ENCODE peak calls at places on chromosomes 11 and 22, in eight cellular contexts. P is lower leg skin, B is erythroblast, I is A549, J is adrenal gland, H is H54, R is uterus, U is heart left ventricle. S is an unnamed sample.

GRCh38 chr11:19789840-19790710 is 77.4 kb downstream of the NAV2 start:
- DNase-seq in P (no peak), R (no peak), I (no peak), J (no peak), U (no peak), B (no peak), H (no peak), S (peak)

GRCh38 chr11:57460017-57460755 is at the start of gene RTN4RL2:
- DNase-seq in U (peak), P (no peak), H (peak), B (peak), J (peak), I (peak), R (peak), S (peak)

GRCh38 chr11:30992513-30992849 is 377.1 kb downstream of the DCDC1 start:
- DNase-seq in R (no peak), H (no peak), J (no peak), B (peak), U (no peak), I (peak), P (no peak), S (no peak)

GRCh38 chr11:36380296-36381004 is 84.4 kb downstream of the PRR5L start:
- DNase-seq in I (no peak), J (no peak), B (no peak), U (no peak), R (no peak), P (no peak), H (no peak), S (no peak)

GRCh38 chr22:44622147-44622427 is 79.9 kb upstream of the PRR5 start:
- DNase-seq in I (peak), R (no peak), H (no peak), P (no peak), J (no peak), U (no peak), B (peak), S (no peak)

GRCh38 chr22:19761500-19762314 is 1.1 kb downstream of the TBX1 start:
- DNase-seq in I (no peak), P (no peak), U (no peak), B (peak), J (no peak), R (no peak), H (no peak), S (no peak)

GRCh38 chr11:20089796-20090653 is 70.2 kb downstream of the DBX1 start:
- DNase-seq in B (peak), J (peak), R (no peak), P (no peak), I (no peak), H (no peak), U (no peak), S (peak)

GRCh38 chr11:117201906-117202305 is 2.7 kb downstream of the TAGLN start:
- DNase-seq in U (no peak), R (no peak), J (no peak), B (no peak), H (no peak), I (no peak), P (no peak), S (no peak)

GRCh38 chr11:60634151-60634550 is 65.3 kb upstream of the MS4A8 start:
- DNase-seq in B (peak), U (no peak), I (no peak), P (no peak), R (no peak), J (no peak), H (no peak), S (no peak)

GRCh38 chr22:30872282-30873041 is 96.1 kb downstream of the MORC2 start:
- DNase-seq in H (no peak), J (no peak), B (peak), U (peak), P (no peak), I (no peak), R (peak), S (no peak)

GRCh38 chr11:9697766-9698165 is 33.9 kb downstream of the SWAP70 start:
- DNase-seq in B (no peak), P (no peak), R (no peak), U (no peak), J (no peak), I (no peak), H (no peak), S (no peak)

GRCh38 chr11:92424281-92424680 is 199.7 kb downstream of the FAT3 start:
- DNase-seq in B (no peak), J (no peak), I (no peak), H (no peak), R (no peak), P (no peak), U (no peak), S (peak)
- TF ChIP-seq POLR2A in B (no peak), J (no peak), I (no peak), H (no peak), R (no peak), P (no peak), U (no peak), S (no peak)

GRCh38 chr11:63951779-63952536 is 13.2 kb downstream of the NAA40 start:
- DNase-seq in P (no peak), I (no peak), J (no peak), U (no peak), B (no peak), H (no peak), R (no peak), S (no peak)
- TF ChIP-seq POLR2A in P (no peak), I (no peak), J (no peak), U (no peak), B (no peak), H (no peak), R (no peak), S (no peak)

GRCh38 chr22:41963453-41964105 is 5.7 kb upstream of the SEPTIN3 start:
- DNase-seq in R (no peak), U (no peak), P (no peak), B (no peak), I (no peak), H (no peak), J (no peak), S (peak)
- TF ChIP-seq POLR2A in R (no peak), U (no peak), P (no peak), B (no peak), I (no peak), H (no peak), J (no peak), S (no peak)

GRCh38 chr11:32963721-32964120 is 52.0 kb upstream of the DEPDC7 start:
- DNase-seq in P (no peak), J (no peak), R (no peak), U (no peak), I (no peak), B (no peak), H (no peak), S (no peak)

GRCh38 chr11:32972781-32973180 is 42.9 kb upstream of the DEPDC7 start:
- DNase-seq in R (no peak), B (no peak), I (no peak), P (no peak), H (no peak), U (no peak), J (no peak), S (no peak)

DNA sequence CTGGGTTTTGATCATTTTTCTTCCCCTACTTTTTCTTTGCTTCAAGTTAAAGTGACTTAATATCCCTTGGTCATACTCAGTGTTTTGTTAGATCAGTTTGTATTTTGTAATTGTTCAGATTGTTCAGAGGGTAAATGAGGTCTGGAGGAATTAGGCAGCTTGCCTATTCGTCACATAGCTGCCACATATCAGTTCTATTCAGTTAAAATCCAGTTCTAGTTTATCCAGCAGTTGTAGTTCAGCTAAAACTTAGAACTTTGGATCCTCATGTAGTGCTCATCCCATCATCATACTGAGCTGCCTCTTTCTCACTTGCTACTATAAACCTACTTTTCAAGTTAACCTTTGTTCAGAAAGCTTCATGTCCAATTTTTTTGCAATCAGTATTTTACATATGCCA is 47.1 kb upstream of the DEPDC7 start:
- DNase-seq in J (no peak), I (no peak), H (no peak), R (no peak), P (no peak), B (no peak), U (no peak), S (no peak)
- TF ChIP-seq POLR2A in J (no peak), I (no peak), H (no peak), R (no peak), P (no peak), B (no peak), U (no peak), S (no peak)

DNA sequence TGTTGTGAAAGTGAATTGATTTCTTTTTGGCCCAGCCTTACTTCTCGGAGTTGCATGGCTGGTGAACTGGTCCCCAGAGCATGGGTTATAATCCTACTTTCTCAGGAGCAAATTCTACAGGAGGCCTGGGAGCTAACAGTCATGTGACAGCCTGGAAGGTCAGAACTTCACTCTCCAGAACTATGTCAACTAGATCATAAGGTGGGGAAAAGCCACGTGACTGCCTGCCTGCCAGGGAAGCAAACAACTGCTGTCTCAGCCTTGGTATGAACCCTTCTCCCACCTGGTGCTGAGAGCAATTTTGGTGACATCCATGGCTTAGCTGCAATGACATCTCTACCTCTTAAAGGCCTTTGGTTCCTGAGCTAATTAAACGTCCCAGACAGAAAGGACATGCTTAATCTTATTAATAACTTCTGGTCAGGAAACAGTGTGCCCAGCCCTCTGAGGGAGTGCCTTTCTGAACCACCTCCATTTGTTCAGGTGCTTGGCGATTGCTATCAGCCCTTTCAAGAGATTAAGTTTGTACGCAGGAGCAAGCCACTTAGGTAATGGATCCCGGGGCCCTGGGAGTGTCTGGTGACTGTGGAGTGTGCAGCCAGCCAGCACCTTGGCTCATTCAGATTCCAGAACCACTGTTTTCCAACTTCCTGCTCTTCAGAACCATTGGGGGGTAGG is 1.4 kb upstream of the CREB3L1 start:
- DNase-seq in R (no peak), J (peak), B (no peak), P (no peak), U (no peak), H (no peak), I (no peak), S (no peak)
- TF ChIP-seq POLR2A in R (no peak), J (no peak), B (no peak), P (no peak), U (no peak), H (no peak), I (no peak), S (no peak)